ENCODE peak calls at places on chromosomes 3 and 15, in nine cellular contexts. One of them, this sample, is unnamed.

GRCh38 chr3:173465898-173466678 is 68.5 kb downstream of the NLGN1 start:
- DNase-seq in upper lobe of right lung: no peak
- DNase-seq in spleen: no peak
- DNase-seq in right atrium auricular region: no peak
- DNase-seq in neuronal stem cell: no peak
- DNase-seq in foreskin keratinocyte: no peak
- DNase-seq in upper lobe of left lung: no peak
- DNase-seq in CD4-positive, alpha-beta memory T cell: no peak
- DNase-seq in neural progenitor cell: no peak
- DNase-seq in this sample: no peak

GRCh38 chr3:175129126-175129525 is 270.0 kb downstream of the NAALADL2 start:
- DNase-seq in upper lobe of right lung: no peak
- DNase-seq in spleen: no peak
- DNase-seq in right atrium auricular region: no peak
- DNase-seq in neuronal stem cell: no peak
- DNase-seq in foreskin keratinocyte: no peak
- DNase-seq in upper lobe of left lung: no peak
- DNase-seq in CD4-positive, alpha-beta memory T cell: no peak
- DNase-seq in neural progenitor cell: no peak
- DNase-seq in this sample: no peak

GRCh38 chr3:59424268-59425010 is 374.6 kb upstream of the CFAP20DC start:
- DNase-seq in upper lobe of right lung: no peak
- DNase-seq in spleen: no peak
- DNase-seq in right atrium auricular region: no peak
- DNase-seq in neuronal stem cell: no peak
- DNase-seq in foreskin keratinocyte: peak; percentile 88
- DNase-seq in upper lobe of left lung: no peak
- DNase-seq in CD4-positive, alpha-beta memory T cell: peak; percentile 76
- DNase-seq in neural progenitor cell: no peak
- DNase-seq in this sample: no peak

GRCh38 chr3:30644615-30645014 is 38.2 kb downstream of the TGFBR2 start:
- DNase-seq in upper lobe of right lung: no peak
- DNase-seq in spleen: no peak
- DNase-seq in right atrium auricular region: peak; percentile 68
- DNase-seq in neuronal stem cell: no peak
- DNase-seq in foreskin keratinocyte: peak; percentile 39
- DNase-seq in upper lobe of left lung: no peak
- DNase-seq in CD4-positive, alpha-beta memory T cell: peak; percentile 70
- DNase-seq in neural progenitor cell: no peak
- DNase-seq in this sample: peak; percentile 81

GRCh38 chr15:47586653-47587224 is 130.6 kb upstream of the SEMA6D start:
- DNase-seq in upper lobe of right lung: no peak
- DNase-seq in spleen: no peak
- DNase-seq in right atrium auricular region: no peak
- DNase-seq in neuronal stem cell: no peak
- DNase-seq in foreskin keratinocyte: no peak
- DNase-seq in upper lobe of left lung: peak; percentile 34
- DNase-seq in CD4-positive, alpha-beta memory T cell: no peak
- DNase-seq in neural progenitor cell: no peak
- DNase-seq in this sample: no peak

GRCh38 chr3:193780810-193781472 is 187.9 kb downstream of the OPA1 start:
- DNase-seq in upper lobe of right lung: peak; percentile 83
- DNase-seq in spleen: peak; percentile 81
- DNase-seq in right atrium auricular region: peak; percentile 77
- DNase-seq in neuronal stem cell: peak; percentile 70
- DNase-seq in foreskin keratinocyte: peak; percentile 89
- DNase-seq in upper lobe of left lung: peak; percentile 82
- DNase-seq in CD4-positive, alpha-beta memory T cell: no peak
- DNase-seq in neural progenitor cell: peak; percentile 87
- DNase-seq in this sample: peak; percentile 79

GRCh38 chr3:171806200-171807128 is 3.8 kb downstream of the PLD1 start:
- DNase-seq in upper lobe of right lung: no peak
- DNase-seq in spleen: no peak
- DNase-seq in right atrium auricular region: no peak
- DNase-seq in neuronal stem cell: no peak
- DNase-seq in foreskin keratinocyte: peak; percentile 80
- DNase-seq in upper lobe of left lung: no peak
- DNase-seq in CD4-positive, alpha-beta memory T cell: no peak
- DNase-seq in neural progenitor cell: no peak
- DNase-seq in this sample: no peak

GRCh38 chr15:88166330-88166993 is 90.1 kb downstream of the NTRK3 start:
- DNase-seq in upper lobe of right lung: no peak
- DNase-seq in spleen: no peak
- DNase-seq in right atrium auricular region: no peak
- DNase-seq in neuronal stem cell: peak; percentile 45
- DNase-seq in foreskin keratinocyte: no peak
- DNase-seq in upper lobe of left lung: no peak
- DNase-seq in CD4-positive, alpha-beta memory T cell: no peak
- DNase-seq in neural progenitor cell: peak; percentile 72
- DNase-seq in this sample: peak; percentile 7

GRCh38 chr15:64472161-64472560 is 11.8 kb downstream of the ZNF609 start:
- DNase-seq in upper lobe of right lung: no peak
- DNase-seq in spleen: no peak
- DNase-seq in right atrium auricular region: no peak
- DNase-seq in neuronal stem cell: no peak
- DNase-seq in foreskin keratinocyte: no peak
- DNase-seq in upper lobe of left lung: no peak
- DNase-seq in CD4-positive, alpha-beta memory T cell: no peak
- DNase-seq in neural progenitor cell: no peak
- DNase-seq in this sample: no peak

GRCh38 chr15:101116681-101116976 is 135.2 kb downstream of the CHSY1 start:
- DNase-seq in upper lobe of right lung: no peak
- DNase-seq in spleen: no peak
- DNase-seq in right atrium auricular region: no peak
- DNase-seq in neuronal stem cell: no peak
- DNase-seq in foreskin keratinocyte: no peak
- DNase-seq in upper lobe of left lung: no peak
- DNase-seq in CD4-positive, alpha-beta memory T cell: no peak
- DNase-seq in neural progenitor cell: no peak
- DNase-seq in this sample: no peak

GRCh38 chr3:37554364-37554763 is 307.3 kb upstream of the CTDSPL start:
- DNase-seq in upper lobe of right lung: no peak
- DNase-seq in spleen: no peak
- DNase-seq in right atrium auricular region: no peak
- DNase-seq in neuronal stem cell: no peak
- DNase-seq in foreskin keratinocyte: no peak
- DNase-seq in upper lobe of left lung: no peak
- DNase-seq in CD4-positive, alpha-beta memory T cell: no peak
- DNase-seq in neural progenitor cell: peak; percentile 41
- DNase-seq in this sample: no peak

GRCh38 chr3:192816274-192816853 is 89.0 kb upstream of the FGF12 start:
- DNase-seq in upper lobe of right lung: no peak
- DNase-seq in spleen: no peak
- DNase-seq in right atrium auricular region: no peak
- DNase-seq in neuronal stem cell: peak; percentile 36
- DNase-seq in foreskin keratinocyte: peak; percentile 55
- DNase-seq in upper lobe of left lung: no peak
- DNase-seq in CD4-positive, alpha-beta memory T cell: peak; percentile 38
- DNase-seq in neural progenitor cell: peak; percentile 55
- DNase-seq in this sample: no peak

GRCh38 chr3:37726445-37727000 is 135.2 kb upstream of the CTDSPL start:
- DNase-seq in upper lobe of right lung: no peak
- DNase-seq in spleen: no peak
- DNase-seq in right atrium auricular region: no peak
- DNase-seq in neuronal stem cell: no peak
- DNase-seq in foreskin keratinocyte: no peak
- DNase-seq in upper lobe of left lung: no peak
- DNase-seq in CD4-positive, alpha-beta memory T cell: no peak
- DNase-seq in neural progenitor cell: no peak
- DNase-seq in this sample: peak; percentile 87

GRCh38 chr3:126508539-126508938 is 9.0 kb downstream of the UROC1 start:
- DNase-seq in upper lobe of right lung: no peak
- DNase-seq in spleen: peak; percentile 61
- DNase-seq in right atrium auricular region: no peak
- DNase-seq in neuronal stem cell: no peak
- DNase-seq in foreskin keratinocyte: peak; percentile 62
- DNase-seq in upper lobe of left lung: no peak
- DNase-seq in CD4-positive, alpha-beta memory T cell: no peak
- DNase-seq in neural progenitor cell: no peak
- DNase-seq in this sample: no peak

GRCh38 chr3:125143982-125144652 is 68.4 kb downstream of the SLC12A8 start:
- DNase-seq in upper lobe of right lung: no peak
- DNase-seq in spleen: no peak
- DNase-seq in right atrium auricular region: no peak
- DNase-seq in neuronal stem cell: no peak
- DNase-seq in foreskin keratinocyte: peak; percentile 28
- DNase-seq in upper lobe of left lung: no peak
- DNase-seq in CD4-positive, alpha-beta memory T cell: no peak
- DNase-seq in neural progenitor cell: no peak
- DNase-seq in this sample: no peak

GRCh38 chr3:125144653-125145314 is 67.8 kb downstream of the SLC12A8 start:
- DNase-seq in upper lobe of right lung: no peak
- DNase-seq in spleen: no peak
- DNase-seq in right atrium auricular region: no peak
- DNase-seq in neuronal stem cell: no peak
- DNase-seq in foreskin keratinocyte: no peak
- DNase-seq in upper lobe of left lung: no peak
- DNase-seq in CD4-positive, alpha-beta memory T cell: no peak
- DNase-seq in neural progenitor cell: peak; percentile 36
- DNase-seq in this sample: no peak

GRCh38 chr3:125142418-125142778 is 70.2 kb downstream of the SLC12A8 start:
- DNase-seq in upper lobe of right lung: no peak
- DNase-seq in spleen: no peak
- DNase-seq in right atrium auricular region: no peak
- DNase-seq in neuronal stem cell: no peak
- DNase-seq in foreskin keratinocyte: no peak
- DNase-seq in upper lobe of left lung: no peak
- DNase-seq in CD4-positive, alpha-beta memory T cell: no peak
- DNase-seq in neural progenitor cell: no peak
- DNase-seq in this sample: no peak

GRCh38 chr3:125141596-125142417 is 70.7 kb downstream of the SLC12A8 start:
- DNase-seq in upper lobe of right lung: peak; percentile 85
- DNase-seq in spleen: peak; percentile 95
- DNase-seq in right atrium auricular region: no peak
- DNase-seq in neuronal stem cell: no peak
- DNase-seq in foreskin keratinocyte: no peak
- DNase-seq in upper lobe of left lung: peak; percentile 94
- DNase-seq in CD4-positive, alpha-beta memory T cell: peak; percentile 65
- DNase-seq in neural progenitor cell: peak; percentile 80
- DNase-seq in this sample: peak; percentile 71

GRCh38 chr3:125143538-125143937 is 69.0 kb downstream of the SLC12A8 start:
- DNase-seq in upper lobe of right lung: no peak
- DNase-seq in spleen: no peak
- DNase-seq in right atrium auricular region: no peak
- DNase-seq in neuronal stem cell: no peak
- DNase-seq in foreskin keratinocyte: no peak
- DNase-seq in upper lobe of left lung: no peak
- DNase-seq in CD4-positive, alpha-beta memory T cell: no peak
- DNase-seq in neural progenitor cell: no peak
- DNase-seq in this sample: no peak
- H3K4me1 ChIP-seq in upper lobe of right lung: peaks cover 60% of the 10 kb centered on the region
- H3K4me1 ChIP-seq in spleen: peaks cover 62% of the 10 kb centered on the region
- H3K4me1 ChIP-seq in right atrium auricular region: peaks cover 77% of the 10 kb centered on the region
- H3K4me1 ChIP-seq in neuronal stem cell: peaks cover 19% of the 10 kb centered on the region
- H3K4me1 ChIP-seq in foreskin keratinocyte: peaks cover 12% of the 10 kb centered on the region
- H3K4me1 ChIP-seq in upper lobe of left lung: peaks cover 49% of the 10 kb centered on the region
- H3K4me1 ChIP-seq in CD4-positive, alpha-beta memory T cell: peaks cover 21% of the 10 kb centered on the region
- H3K4me1 ChIP-seq in neural progenitor cell: peaks cover 37% of the 10 kb centered on the region
- H3K4me1 ChIP-seq in this sample: peaks cover 52% of the 10 kb centered on the region

GRCh38 chr3:103075282-103075681 is 640.5 kb downstream of the ZPLD1 start:
- DNase-seq in upper lobe of right lung: no peak
- DNase-seq in spleen: no peak
- DNase-seq in right atrium auricular region: no peak
- DNase-seq in neuronal stem cell: no peak
- DNase-seq in foreskin keratinocyte: no peak
- DNase-seq in upper lobe of left lung: no peak
- DNase-seq in CD4-positive, alpha-beta memory T cell: no peak
- DNase-seq in neural progenitor cell: no peak
- DNase-seq in this sample: no peak
- H3K4me1 ChIP-seq in upper lobe of right lung: no peaks in the 10 kb centered on the region
- H3K4me1 ChIP-seq in spleen: no peaks in the 10 kb centered on the region
- H3K4me1 ChIP-seq in right atrium auricular region: no peaks in the 10 kb centered on the region
- H3K4me1 ChIP-seq in neuronal stem cell: no peaks in the 10 kb centered on the region
- H3K4me1 ChIP-seq in foreskin keratinocyte: no peaks in the 10 kb centered on the region
- H3K4me1 ChIP-seq in upper lobe of left lung: no peaks in the 10 kb centered on the region
- H3K4me1 ChIP-seq in CD4-positive, alpha-beta memory T cell: no peaks in the 10 kb centered on the region
- H3K4me1 ChIP-seq in neural progenitor cell: no peaks in the 10 kb centered on the region
- H3K4me1 ChIP-seq in this sample: no peaks in the 10 kb centered on the region

GRCh38 chr3:157529085-157529484 is 25.9 kb upstream of the VEPH1 start:
- DNase-seq in upper lobe of right lung: no peak
- DNase-seq in spleen: no peak
- DNase-seq in right atrium auricular region: no peak
- DNase-seq in neuronal stem cell: no peak
- DNase-seq in foreskin keratinocyte: no peak
- DNase-seq in upper lobe of left lung: no peak
- DNase-seq in CD4-positive, alpha-beta memory T cell: no peak
- DNase-seq in neural progenitor cell: no peak
- DNase-seq in this sample: no peak
- H3K4me1 ChIP-seq in upper lobe of right lung: no peaks in the 10 kb centered on the region
- H3K4me1 ChIP-seq in spleen: no peaks in the 10 kb centered on the region
- H3K4me1 ChIP-seq in right atrium auricular region: no peaks in the 10 kb centered on the region
- H3K4me1 ChIP-seq in neuronal stem cell: peaks cover 3% of the 10 kb centered on the region
- H3K4me1 ChIP-seq in foreskin keratinocyte: peaks cover 7% of the 10 kb centered on the region
- H3K4me1 ChIP-seq in upper lobe of left lung: no peaks in the 10 kb centered on the region
- H3K4me1 ChIP-seq in CD4-positive, alpha-beta memory T cell: no peaks in the 10 kb centered on the region
- H3K4me1 ChIP-seq in neural progenitor cell: no peaks in the 10 kb centered on the region
- H3K4me1 ChIP-seq in this sample: peaks cover 25% of the 10 kb centered on the region

GRCh38 chr15:40845511-40846284 is 1.9 kb downstream of the SPINT1 start:
- DNase-seq in upper lobe of right lung: peak; percentile 81
- DNase-seq in spleen: peak; percentile 39
- DNase-seq in right atrium auricular region: no peak
- DNase-seq in neuronal stem cell: no peak
- DNase-seq in foreskin keratinocyte: peak; percentile 95
- DNase-seq in upper lobe of left lung: no peak
- DNase-seq in CD4-positive, alpha-beta memory T cell: no peak
- DNase-seq in neural progenitor cell: no peak
- DNase-seq in this sample: no peak

GRCh38 chr15:40843183-40843884 is 514 bp upstream of the SPINT1 start:
- DNase-seq in upper lobe of right lung: no peak
- DNase-seq in spleen: peak; percentile 71
- DNase-seq in right atrium auricular region: no peak
- DNase-seq in neuronal stem cell: no peak
- DNase-seq in foreskin keratinocyte: peak; percentile 20
- DNase-seq in upper lobe of left lung: no peak
- DNase-seq in CD4-positive, alpha-beta memory T cell: no peak
- DNase-seq in neural progenitor cell: no peak
- DNase-seq in this sample: no peak

GRCh38 chr15:40843885-40844542 is at the start of gene SPINT1:
- DNase-seq in upper lobe of right lung: peak; percentile 89
- DNase-seq in spleen: no peak
- DNase-seq in right atrium auricular region: no peak
- DNase-seq in neuronal stem cell: no peak
- DNase-seq in foreskin keratinocyte: peak; percentile 66
- DNase-seq in upper lobe of left lung: peak; percentile 92
- DNase-seq in CD4-positive, alpha-beta memory T cell: peak; percentile 23
- DNase-seq in neural progenitor cell: peak; percentile 74
- DNase-seq in this sample: no peak

GRCh38 chr15:40845036-40845435 is 1.2 kb downstream of the SPINT1 start:
- DNase-seq in upper lobe of right lung: no peak
- DNase-seq in spleen: no peak
- DNase-seq in right atrium auricular region: no peak
- DNase-seq in neuronal stem cell: no peak
- DNase-seq in foreskin keratinocyte: no peak
- DNase-seq in upper lobe of left lung: no peak
- DNase-seq in CD4-positive, alpha-beta memory T cell: no peak
- DNase-seq in neural progenitor cell: no peak
- DNase-seq in this sample: no peak

DNA sequence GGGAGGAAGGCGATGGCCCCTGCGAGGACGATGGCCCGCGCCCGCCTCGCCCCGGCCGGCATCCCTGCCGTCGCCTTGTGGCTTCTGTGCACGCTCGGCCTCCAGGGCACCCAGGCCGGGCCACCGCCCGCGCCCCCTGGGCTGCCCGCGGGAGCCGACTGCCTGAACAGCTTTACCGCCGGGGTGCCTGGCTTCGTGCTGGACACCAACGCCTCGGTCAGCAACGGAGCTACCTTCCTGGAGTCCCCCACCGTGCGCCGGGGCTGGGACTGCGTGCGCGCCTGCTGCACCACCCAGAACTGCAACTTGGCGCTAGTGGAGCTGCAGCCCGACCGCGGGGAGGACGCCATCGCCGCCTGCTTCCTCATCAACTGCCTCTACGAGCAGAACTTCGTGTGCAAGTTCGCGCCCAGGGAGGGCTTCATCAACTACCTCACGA is 714 bp downstream of the SPINT1 start:
- DNase-seq in upper lobe of right lung: peak; percentile 79
- DNase-seq in spleen: peak; percentile 87
- DNase-seq in right atrium auricular region: no peak
- DNase-seq in neuronal stem cell: no peak
- DNase-seq in foreskin keratinocyte: peak; percentile 56
- DNase-seq in upper lobe of left lung: peak; percentile 90
- DNase-seq in CD4-positive, alpha-beta memory T cell: peak; percentile 29
- DNase-seq in neural progenitor cell: peak; percentile 59
- DNase-seq in this sample: no peak
- H3K4me1 ChIP-seq in upper lobe of right lung: peaks cover 31% of the 10 kb centered on the region
- H3K4me1 ChIP-seq in spleen: peaks cover 17% of the 10 kb centered on the region
- H3K4me1 ChIP-seq in right atrium auricular region: peaks cover 19% of the 10 kb centered on the region
- H3K4me1 ChIP-seq in neuronal stem cell: peaks cover 15% of the 10 kb centered on the region
- H3K4me1 ChIP-seq in foreskin keratinocyte: peaks cover 24% of the 10 kb centered on the region
- H3K4me1 ChIP-seq in upper lobe of left lung: peaks cover 40% of the 10 kb centered on the region
- H3K4me1 ChIP-seq in CD4-positive, alpha-beta memory T cell: peaks cover 35% of the 10 kb centered on the region
- H3K4me1 ChIP-seq in neural progenitor cell: peaks cover 12% of the 10 kb centered on the region
- H3K4me1 ChIP-seq in this sample: peaks cover 7% of the 10 kb centered on the region

This sample was measured in adrenal gland.